ENCODE peak calls at places on chromosome 12, in seven cellular contexts. M is NCI-H1092; S is HCEC 1CT; W is uterus; H is left ventricle myocardium inferior; Z is GM23248; P is stimulated activated CD4-positive, alpha-beta T cell treated with anti-CD3 and anti-CD28 coated beads, Interleukin-4, amount 100 ng/mL, for 4 hours. U is an unnamed sample.

GRCh38 chr12:19764408-19764807 is 325.1 kb downstream of the AEBP2 start:
- DNase-seq in S (peak; percentile 42), H (no peak), Z (peak; percentile 15), W (no peak), P (no peak), M (no peak), U (no peak)

GRCh38 chr12:101552277-101552676 is 42.5 kb upstream of the MYBPC1 start:
- DNase-seq in H (no peak), W (no peak), M (no peak), P (no peak), Z (peak; percentile 61), S (peak; percentile 73), U (no peak)

GRCh38 chr12:60271816-60272215 is 676.0 kb downstream of the SLC16A7 start:
- DNase-seq in P (no peak), M (no peak), H (no peak), S (no peak), Z (no peak), W (no peak), U (no peak)

GRCh38 chr12:30908389-30909087 is 18.0 kb upstream of the TSPAN11 start:
- DNase-seq in S (peak; percentile 54), W (no peak), H (no peak), Z (peak; percentile 86), P (no peak), M (no peak), U (no peak)

GRCh38 chr12:103334447-103334846 is 161.3 kb downstream of the C12orf42 start:
- DNase-seq in Z (no peak), H (no peak), W (no peak), P (no peak), S (no peak), M (no peak), U (no peak)

GRCh38 chr12:131101703-131102492 is 148.2 kb downstream of the ADGRD1 start:
- DNase-seq in W (no peak), P (no peak), H (no peak), S (no peak), M (no peak), Z (no peak), U (no peak)

GRCh38 chr12:130617219-130617618 is 98.9 kb downstream of the RIMBP2 start:
- DNase-seq in P (no peak), Z (no peak), M (no peak), S (no peak), W (no peak), H (no peak), U (no peak)

GRCh38 chr12:24233519-24234246 is 284.2 kb upstream of the SOX5 start:
- DNase-seq in Z (no peak), H (no peak), M (no peak), S (no peak), P (no peak), W (no peak), U (no peak)

GRCh38 chr12:6970096-6970527 is 352 bp downstream of the PHB2 start:
- DNase-seq in P (no peak), Z (peak; percentile 34), H (no peak), M (no peak), W (no peak), S (peak; percentile 13), U (no peak)

GRCh38 chr12:100499416-100499815 is 25.8 kb downstream of the NR1H4 start:
- DNase-seq in H (no peak), Z (no peak), P (no peak), W (no peak), M (no peak), S (no peak), U (no peak)

GRCh38 chr12:111330800-111331752 is 37.8 kb downstream of the PHETA1 start:
- DNase-seq in P (no peak), M (no peak), Z (peak; percentile 79), S (peak; percentile 68), H (no peak), W (no peak), U (no peak)

GRCh38 chr12:104870797-104871196 is 87.3 kb downstream of the SLC41A2 start:
- DNase-seq in M (no peak), S (no peak), H (no peak), P (no peak), Z (no peak), W (no peak), U (no peak)

GRCh38 chr12:126191037-126191891 is 1126.0 kb downstream of the AACS start:
- DNase-seq in W (no peak), M (no peak), Z (no peak), P (no peak), S (no peak), H (no peak), U (no peak)

GRCh38 chr12:96420255-96420930 is 20.2 kb upstream of the CDK17 start:
- DNase-seq in S (no peak), H (no peak), W (no peak), M (no peak), P (no peak), Z (peak; percentile 26), U (no peak)

GRCh38 chr12:123026094-123026853 is 45.8 kb downstream of the ARL6IP4 start:
- DNase-seq in S (no peak), M (no peak), H (no peak), W (no peak), P (no peak), Z (no peak), U (no peak)

GRCh38 chr12:65565601-65566560 is 258.4 kb upstream of the HMGA2 start:
- DNase-seq in Z (peak; percentile 94), W (no peak), S (peak; percentile 97), M (no peak), P (no peak), H (no peak), U (no peak)

GRCh38 chr12:69821441-69822204 is 3.4 kb upstream of the MYRFL start:
- DNase-seq in Z (peak; percentile 9), W (no peak), S (peak; percentile 54), M (peak; percentile 25), P (no peak), H (no peak), U (no peak)

GRCh38 chr12:85568395-85569103 is 267.7 kb downstream of the RASSF9 start:
- DNase-seq in S (no peak), H (no peak), M (no peak), P (no peak), W (no peak), Z (no peak), U (no peak)

GRCh38 chr12:105705765-105706164 is 375.3 kb downstream of the C12orf75 start:
- DNase-seq in H (no peak), P (no peak), W (peak; percentile 46), Z (peak; percentile 61), S (peak; percentile 23), M (no peak), U (no peak)

GRCh38 chr12:13206560-13206897 is 10.0 kb downstream of the EMP1 start:
- DNase-seq in W (no peak), H (no peak), Z (no peak), M (no peak), P (no peak), S (no peak), U (no peak)

GRCh38 chr12:91023326-91024004 is 18.7 kb upstream of the EPYC start:
- DNase-seq in Z (peak; percentile 82), P (no peak), H (no peak), S (peak; percentile 91), W (no peak), M (no peak), U (no peak)

GRCh38 chr12:70645494-70646317 is 8.5 kb upstream of the PTPRB start:
- DNase-seq in H (peak; percentile 40), W (no peak), P (no peak), S (peak; percentile 93), Z (peak; percentile 96), M (no peak), U (no peak)